ENCODE peak calls at places on chromosomes 1 and 21, in six cellular contexts. One of them, this sample, is unnamed.

GRCh38 chr1:5857011-5857410 is 135.2 kb downstream of the NPHP4 start:
- DNase-seq in CD4-positive, alpha-beta T cell: no peak
- DNase-seq in sigmoid colon: no peak
- DNase-seq in MM.1S: no peak
- DNase-seq in suprapubic skin: no peak
- DNase-seq in cardiac fibroblast: no peak
- DNase-seq in this sample: no peak

GRCh38 chr1:165434264-165434663 is 10.7 kb downstream of the RXRG start:
- DNase-seq in CD4-positive, alpha-beta T cell: no peak
- DNase-seq in suprapubic skin: no peak
- DNase-seq in MM.1S: no peak
- DNase-seq in sigmoid colon: no peak
- DNase-seq in cardiac fibroblast: no peak
- DNase-seq in this sample: no peak

GRCh38 chr1:241518447-241519307 is 878 bp downstream of the FH start:
- DNase-seq in sigmoid colon: no peak
- DNase-seq in CD4-positive, alpha-beta T cell: no peak
- DNase-seq in suprapubic skin: no peak
- DNase-seq in cardiac fibroblast: peak
- DNase-seq in MM.1S: peak
- DNase-seq in this sample: no peak

GRCh38 chr1:83508485-83509151 is 490.3 kb downstream of the TTLL7 start:
- DNase-seq in suprapubic skin: no peak
- DNase-seq in cardiac fibroblast: peak
- DNase-seq in sigmoid colon: no peak
- DNase-seq in MM.1S: peak
- DNase-seq in CD4-positive, alpha-beta T cell: peak
- DNase-seq in this sample: no peak

GRCh38 chr1:224804220-224804619 is 125.3 kb upstream of the DNAH14 start:
- DNase-seq in CD4-positive, alpha-beta T cell: no peak
- DNase-seq in suprapubic skin: no peak
- DNase-seq in cardiac fibroblast: no peak
- DNase-seq in MM.1S: no peak
- DNase-seq in sigmoid colon: no peak
- DNase-seq in this sample: no peak

GRCh38 chr21:36507397-36508018 is 27.6 kb upstream of the CLDN14 start:
- DNase-seq in CD4-positive, alpha-beta T cell: no peak
- DNase-seq in suprapubic skin: no peak
- DNase-seq in sigmoid colon: no peak
- DNase-seq in MM.1S: no peak
- DNase-seq in cardiac fibroblast: no peak
- DNase-seq in this sample: no peak

GRCh38 chr21:36047139-36047538 is 13.2 kb downstream of the SETD4 start:
- DNase-seq in suprapubic skin: no peak
- DNase-seq in cardiac fibroblast: no peak
- DNase-seq in sigmoid colon: no peak
- DNase-seq in MM.1S: no peak
- DNase-seq in CD4-positive, alpha-beta T cell: no peak
- DNase-seq in this sample: no peak

GRCh38 chr1:30472526-30472925 is 250.9 kb downstream of the MATN1 start:
- DNase-seq in cardiac fibroblast: no peak
- DNase-seq in MM.1S: no peak
- DNase-seq in suprapubic skin: peak
- DNase-seq in sigmoid colon: peak
- DNase-seq in CD4-positive, alpha-beta T cell: no peak
- DNase-seq in this sample: no peak

GRCh38 chr1:202164271-202165037 is 4.1 kb upstream of the PTPN7 start:
- DNase-seq in suprapubic skin: no peak
- DNase-seq in sigmoid colon: no peak
- DNase-seq in cardiac fibroblast: no peak
- DNase-seq in MM.1S: no peak
- DNase-seq in CD4-positive, alpha-beta T cell: peak
- DNase-seq in this sample: no peak

GRCh38 chr1:183244466-183244865 is 58.4 kb downstream of the LAMC2 start:
- DNase-seq in MM.1S: no peak
- DNase-seq in cardiac fibroblast: peak
- DNase-seq in CD4-positive, alpha-beta T cell: no peak
- DNase-seq in suprapubic skin: peak
- DNase-seq in sigmoid colon: peak
- DNase-seq in this sample: no peak

GRCh38 chr1:14989931-14990728 is 163.4 kb upstream of the TMEM51 start:
- DNase-seq in suprapubic skin: no peak
- DNase-seq in sigmoid colon: no peak
- DNase-seq in MM.1S: no peak
- DNase-seq in cardiac fibroblast: no peak
- DNase-seq in CD4-positive, alpha-beta T cell: no peak
- DNase-seq in this sample: no peak

GRCh38 chr1:230743874-230744273 is 3.3 kb upstream of the CAPN9 start:
- DNase-seq in sigmoid colon: no peak
- DNase-seq in CD4-positive, alpha-beta T cell: no peak
- DNase-seq in cardiac fibroblast: no peak
- DNase-seq in MM.1S: no peak
- DNase-seq in suprapubic skin: no peak
- DNase-seq in this sample: no peak

GRCh38 chr1:154353460-154353904 is 28.2 kb downstream of the ATP8B2 start:
- DNase-seq in CD4-positive, alpha-beta T cell: no peak
- DNase-seq in suprapubic skin: no peak
- DNase-seq in cardiac fibroblast: peak
- DNase-seq in sigmoid colon: no peak
- DNase-seq in MM.1S: peak
- DNase-seq in this sample: peak

GRCh38 chr1:27307851-27308598 is 13.9 kb upstream of the TMEM222 start:
- DNase-seq in cardiac fibroblast: no peak
- DNase-seq in CD4-positive, alpha-beta T cell: no peak
- DNase-seq in suprapubic skin: no peak
- DNase-seq in sigmoid colon: no peak
- DNase-seq in MM.1S: no peak
- DNase-seq in this sample: no peak

DNA sequence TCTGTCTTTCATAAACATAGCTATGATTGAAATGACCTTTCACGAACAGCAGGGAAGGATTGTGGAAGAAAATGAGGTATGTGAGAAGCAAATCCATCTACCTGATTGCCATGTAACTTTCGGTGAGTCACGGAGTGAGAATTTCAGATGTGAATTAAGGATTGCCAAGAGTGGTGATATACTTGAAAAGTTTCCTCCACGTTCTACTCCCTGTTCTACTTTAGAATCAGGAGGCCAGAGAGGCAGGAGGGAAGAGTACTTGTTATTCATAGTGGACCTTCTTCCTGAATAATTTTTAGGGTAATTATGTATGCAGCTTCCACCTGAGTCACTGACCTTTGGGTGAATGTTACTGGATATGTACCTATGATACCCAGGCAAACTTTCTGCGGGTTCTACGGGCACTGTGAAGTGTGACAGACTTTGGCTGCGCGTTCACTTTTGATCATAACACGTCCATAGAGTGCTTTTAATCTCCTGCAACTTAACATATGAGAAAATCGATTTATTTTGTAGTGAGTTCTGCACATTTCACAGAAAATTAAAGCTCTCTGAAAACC is 2.6 kb upstream of the KCNE1 start:
- DNase-seq in cardiac fibroblast: no peak
- DNase-seq in suprapubic skin: no peak
- DNase-seq in CD4-positive, alpha-beta T cell: no peak
- DNase-seq in MM.1S: no peak
- DNase-seq in sigmoid colon: no peak
- DNase-seq in this sample: no peak
- TF ChIP-seq CTCF in cardiac fibroblast: no peak
- TF ChIP-seq CTCF in suprapubic skin: no peak
- TF ChIP-seq CTCF in CD4-positive, alpha-beta T cell: no peak
- TF ChIP-seq CTCF in MM.1S: no peak
- TF ChIP-seq CTCF in sigmoid colon: no peak
- TF ChIP-seq CTCF in this sample: no peak

GRCh38 chr1:7454052-7454815 is 316.9 kb upstream of the VAMP3 start:
- DNase-seq in CD4-positive, alpha-beta T cell: no peak
- DNase-seq in MM.1S: no peak
- DNase-seq in sigmoid colon: no peak
- DNase-seq in cardiac fibroblast: no peak
- DNase-seq in suprapubic skin: no peak
- DNase-seq in this sample: peak
- TF ChIP-seq CTCF in CD4-positive, alpha-beta T cell: no peak
- TF ChIP-seq CTCF in MM.1S: peak
- TF ChIP-seq CTCF in sigmoid colon: peak
- TF ChIP-seq CTCF in cardiac fibroblast: peak
- TF ChIP-seq CTCF in suprapubic skin: no peak
- TF ChIP-seq CTCF in this sample: peak

GRCh38 chr1:110286564-110286963 is 52.6 kb upstream of the RBM15 start:
- DNase-seq in suprapubic skin: no peak
- DNase-seq in CD4-positive, alpha-beta T cell: no peak
- DNase-seq in cardiac fibroblast: no peak
- DNase-seq in sigmoid colon: no peak
- DNase-seq in MM.1S: no peak
- DNase-seq in this sample: no peak
- TF ChIP-seq CTCF in suprapubic skin: no peak
- TF ChIP-seq CTCF in CD4-positive, alpha-beta T cell: no peak
- TF ChIP-seq CTCF in cardiac fibroblast: no peak
- TF ChIP-seq CTCF in sigmoid colon: no peak
- TF ChIP-seq CTCF in MM.1S: no peak
- TF ChIP-seq CTCF in this sample: no peak

GRCh38 chr1:61654067-61654466 is 70.9 kb downstream of the TM2D1 start:
- DNase-seq in cardiac fibroblast: no peak
- DNase-seq in sigmoid colon: no peak
- DNase-seq in suprapubic skin: no peak
- DNase-seq in MM.1S: no peak
- DNase-seq in CD4-positive, alpha-beta T cell: no peak
- DNase-seq in this sample: no peak

GRCh38 chr1:61655453-61655852 is 69.5 kb downstream of the TM2D1 start:
- DNase-seq in sigmoid colon: no peak
- DNase-seq in CD4-positive, alpha-beta T cell: no peak
- DNase-seq in cardiac fibroblast: no peak
- DNase-seq in suprapubic skin: no peak
- DNase-seq in MM.1S: no peak
- DNase-seq in this sample: no peak

GRCh38 chr1:61659061-61659460 is 65.9 kb downstream of the TM2D1 start:
- DNase-seq in CD4-positive, alpha-beta T cell: no peak
- DNase-seq in cardiac fibroblast: no peak
- DNase-seq in suprapubic skin: no peak
- DNase-seq in sigmoid colon: no peak
- DNase-seq in MM.1S: no peak
- DNase-seq in this sample: no peak
- TF ChIP-seq CTCF in CD4-positive, alpha-beta T cell: no peak
- TF ChIP-seq CTCF in cardiac fibroblast: peak
- TF ChIP-seq CTCF in suprapubic skin: no peak
- TF ChIP-seq CTCF in sigmoid colon: no peak
- TF ChIP-seq CTCF in MM.1S: no peak
- TF ChIP-seq CTCF in this sample: peak

DNA sequence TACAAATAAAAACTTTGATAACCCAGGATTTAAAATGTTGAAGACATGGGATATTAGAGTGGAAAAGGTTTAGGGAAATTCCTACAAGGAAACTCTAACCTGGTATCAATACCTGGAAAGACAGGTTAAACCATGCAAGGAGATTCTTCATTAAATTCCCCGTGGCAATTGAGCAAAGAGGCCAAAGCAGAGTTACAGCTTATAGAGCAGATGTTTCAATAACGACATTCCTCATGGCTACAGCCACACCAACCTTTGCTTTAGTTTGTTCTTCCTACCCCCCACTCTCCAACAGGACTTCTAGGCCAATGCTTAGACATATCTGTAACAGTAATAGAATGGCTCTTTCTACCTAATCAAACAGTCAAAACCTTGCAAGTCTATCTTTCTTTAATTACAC is 271.3 kb downstream of the COL11A1 start:
- DNase-seq in CD4-positive, alpha-beta T cell: no peak
- DNase-seq in sigmoid colon: no peak
- DNase-seq in MM.1S: no peak
- DNase-seq in suprapubic skin: no peak
- DNase-seq in cardiac fibroblast: no peak
- DNase-seq in this sample: no peak
- TF ChIP-seq CTCF in CD4-positive, alpha-beta T cell: no peak
- TF ChIP-seq CTCF in sigmoid colon: no peak
- TF ChIP-seq CTCF in MM.1S: no peak
- TF ChIP-seq CTCF in suprapubic skin: no peak
- TF ChIP-seq CTCF in cardiac fibroblast: no peak
- TF ChIP-seq CTCF in this sample: no peak

DNA sequence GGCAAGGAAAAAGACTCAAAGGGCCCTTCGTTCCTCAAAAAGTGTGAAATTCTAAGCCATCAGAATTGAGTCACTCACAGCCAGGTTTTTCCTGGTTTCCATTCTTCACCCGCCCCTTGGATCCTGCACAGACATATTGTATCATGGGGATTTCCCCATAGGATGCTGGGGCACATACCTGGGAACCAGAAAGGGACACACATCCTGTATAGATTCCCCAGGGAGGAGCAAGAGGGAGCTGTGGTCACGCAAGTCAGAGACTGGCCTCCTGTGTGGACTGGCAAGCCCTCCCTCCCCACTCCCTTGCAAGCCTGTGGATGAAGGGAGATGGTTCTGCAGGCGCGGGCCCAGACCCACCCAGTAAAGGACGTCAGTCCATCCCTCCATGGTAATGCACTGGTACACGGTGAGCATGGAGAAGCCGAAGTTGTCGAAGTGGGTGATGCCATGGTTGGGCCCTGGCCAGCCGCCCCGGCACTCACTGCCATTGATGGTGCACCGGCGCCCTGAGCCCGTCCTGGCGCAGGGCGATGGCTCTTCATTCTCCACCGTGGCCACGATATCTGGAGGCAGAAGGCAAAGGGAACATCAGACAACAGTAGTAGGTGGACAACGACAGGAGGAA is 23.2 kb downstream of the CACNA1S start:
- DNase-seq in cardiac fibroblast: no peak
- DNase-seq in CD4-positive, alpha-beta T cell: no peak
- DNase-seq in MM.1S: no peak
- DNase-seq in suprapubic skin: no peak
- DNase-seq in sigmoid colon: no peak
- DNase-seq in this sample: no peak
- TF ChIP-seq CTCF in cardiac fibroblast: no peak
- TF ChIP-seq CTCF in CD4-positive, alpha-beta T cell: no peak
- TF ChIP-seq CTCF in MM.1S: no peak
- TF ChIP-seq CTCF in suprapubic skin: no peak
- TF ChIP-seq CTCF in sigmoid colon: no peak
- TF ChIP-seq CTCF in this sample: no peak

This sample was measured in HFFc6.